ENCODE peak calls at places on chromosomes 16 and 17, in eight cellular contexts. R, X, N, E, M, Y, D and Q are unnamed samples.

GRCh38 chr17:9072626-9073339 is 51.5 kb downstream of the NTN1 start:
- DNase-seq in D (no peak), Y (no peak), X (no peak), M (peak; percentile 83), R (peak; percentile 80), E (no peak), N (no peak), Q (peak; percentile 45)

GRCh38 chr17:82767041-82767754 is 15.3 kb downstream of the TBCD start:
- DNase-seq in M (peak; percentile 77), X (peak; percentile 53), E (peak; percentile 80), R (no peak), D (no peak), Y (peak; percentile 50), N (no peak), Q (peak; percentile 84)

GRCh38 chr17:16568541-16569357 is at the start of gene ZNF287:
- DNase-seq in N (peak; percentile 73), M (peak; percentile 96), X (peak; percentile 97), D (peak; percentile 62), R (peak; percentile 97), E (peak; percentile 88), Y (peak; percentile 68), Q (peak; percentile 96)

GRCh38 chr17:39213852-39214251 is 11.9 kb downstream of the STAC2 start:
- DNase-seq in R (no peak), M (peak; percentile 33), Y (peak; percentile 25), N (no peak), E (no peak), D (no peak), X (no peak), Q (no peak)

GRCh38 chr17:45347451-45347850 is 30.6 kb upstream of the MAP3K14 start:
- DNase-seq in R (peak; percentile 22), E (no peak), Y (no peak), D (no peak), X (no peak), M (no peak), N (no peak), Q (no peak)

GRCh38 chr17:1203111-1203966 is 23.6 kb upstream of the ABR start:
- DNase-seq in X (no peak), E (peak; percentile 69), D (no peak), Y (no peak), N (no peak), M (peak; percentile 68), R (peak; percentile 90), Q (peak; percentile 75)

GRCh38 chr16:11254913-11255736 is 879 bp downstream of the SOCS1 start:
- DNase-seq in N (no peak), X (no peak), E (peak; percentile 50), M (peak; percentile 64), D (no peak), Y (no peak), R (peak; percentile 74), Q (peak; percentile 65)

GRCh38 chr16:56609463-56609921 is 1.1 kb downstream of the MT2A start:
- DNase-seq in X (peak; percentile 85), Y (no peak), N (no peak), E (peak; percentile 64), D (no peak), M (peak; percentile 81), R (peak; percentile 89), Q (peak; percentile 87)

GRCh38 chr17:41919840-41920579 is 1.3 kb upstream of the ACLY start:
- DNase-seq in E (no peak), R (peak; percentile 75), X (no peak), M (no peak), Y (no peak), D (no peak), N (no peak), Q (no peak)

GRCh38 chr16:50578147-50578546 is 30.0 kb downstream of the NKD1 start:
- DNase-seq in E (no peak), M (no peak), Y (no peak), N (no peak), D (no peak), R (no peak), X (no peak), Q (no peak)

GRCh38 chr16:29710227-29711219 is 31.5 kb downstream of the QPRT start:
- DNase-seq in N (peak; percentile 48), M (no peak), Y (no peak), D (no peak), R (no peak), E (peak; percentile 53), X (peak; percentile 61), Q (no peak)

GRCh38 chr17:14092808-14093207 is 23.5 kb downstream of the COX10 start:
- DNase-seq in Y (no peak), M (no peak), X (no peak), E (no peak), R (no peak), D (no peak), N (no peak), Q (no peak)

GRCh38 chr16:88744520-88744835 is 38.2 kb downstream of the CTU2 start:
- DNase-seq in Y (no peak), M (no peak), D (no peak), E (no peak), N (no peak), X (no peak), R (no peak), Q (no peak)

GRCh38 chr17:54754560-54754959 is 146.1 kb upstream of the TOM1L1 start:
- DNase-seq in R (no peak), D (no peak), Y (no peak), M (no peak), N (no peak), X (no peak), E (peak; percentile 12), Q (peak; percentile 2)

GRCh38 chr17:47810200-47810821 is 11.3 kb downstream of the OSBPL7 start:
- DNase-seq in R (peak; percentile 63), M (peak; percentile 82), E (peak; percentile 54), N (peak; percentile 36), D (no peak), X (no peak), Y (no peak), Q (peak; percentile 91)

GRCh38 chr16:909281-910000 is 61.3 kb downstream of the LMF1 start:
- DNase-seq in X (no peak), D (no peak), N (no peak), R (no peak), M (no peak), Y (no peak), E (no peak), Q (no peak)

GRCh38 chr17:66947311-66947710 is 17.2 kb upstream of the CACNG4 start:
- DNase-seq in X (no peak), D (no peak), M (no peak), R (no peak), E (peak; percentile 4), N (no peak), Y (no peak), Q (no peak)

GRCh38 chr16:22938647-22939046 is 124.7 kb downstream of the HS3ST2 start:
- DNase-seq in D (no peak), N (no peak), Y (no peak), M (no peak), R (no peak), E (no peak), X (no peak), Q (no peak)

GRCh38 chr16:1097800-1098199 is 1.8 kb upstream of the C1QTNF8 start:
- DNase-seq in M (no peak), D (no peak), E (no peak), N (no peak), R (no peak), Y (no peak), X (no peak), Q (no peak)

GRCh38 chr16:74309789-74310781 is 13.5 kb downstream of the PSMD7 start:
- DNase-seq in N (peak; percentile 23), R (no peak), M (no peak), Y (peak; percentile 15), X (no peak), E (peak; percentile 38), D (no peak), Q (no peak)

GRCh38 chr16:30766922-30767284 is 4.8 kb downstream of the RNF40 start:
- DNase-seq in M (no peak), X (no peak), R (no peak), E (no peak), D (no peak), Y (no peak), N (no peak), Q (no peak)

GRCh38 chr16:19766988-19767387 is 48.9 kb downstream of the IQCK start:
- DNase-seq in M (no peak), X (no peak), Y (no peak), D (no peak), N (no peak), R (no peak), E (no peak), Q (no peak)

GRCh38 chr17:76681222-76682137 is 29.3 kb downstream of the MXRA7 start:
- DNase-seq in Y (peak; percentile 61), M (peak; percentile 80), D (peak; percentile 8), E (peak; percentile 90), N (peak; percentile 42), R (peak; percentile 85), X (peak; percentile 45), Q (peak; percentile 84)

GRCh38 chr16:47888142-47888541 is 267.7 kb downstream of the ABCC12 start:
- DNase-seq in M (no peak), R (no peak), X (no peak), E (no peak), Y (no peak), N (no peak), D (no peak), Q (no peak)

GRCh38 chr16:30793508-30794069 is 6.6 kb upstream of the ZNF629 start:
- DNase-seq in E (no peak), X (no peak), Y (no peak), R (no peak), D (no peak), M (no peak), N (no peak), Q (no peak)